ENCODE peak calls at places on chromosomes 2 and 18, in four cellular contexts. H is A549, E is GM12878, V is HepG2. A is an unnamed sample.

GRCh38 chr2:15547100-15547499 is 14.0 kb downstream of the NBAS start:
- DNase-seq in V (no peak), H (no peak), E (no peak), A (no peak)

GRCh38 chr18:39345321-39345720 is 1779.7 kb upstream of the CELF4 start:
- DNase-seq in E (no peak), V (no peak), H (no peak), A (no peak)

GRCh38 chr2:44955593-44956449 is 14.3 kb downstream of the SIX3 start:
- DNase-seq in E (no peak), V (peak), H (peak), A (peak)

GRCh38 chr2:20638646-20639430 is 12.1 kb downstream of the HS1BP3 start:
- DNase-seq in V (no peak), H (no peak), E (no peak), A (no peak)

GRCh38 chr18:11994346-11994707 is 13.0 kb downstream of the IMPA2 start:
- DNase-seq in H (peak), E (no peak), V (peak), A (no peak)

GRCh38 chr2:79040967-79041582 is 15.6 kb downstream of the REG3G start:
- DNase-seq in E (no peak), V (peak), H (no peak), A (no peak)

GRCh38 chr2:179532890-179533289 is 268.3 kb upstream of the SESTD1 start:
- DNase-seq in E (no peak), V (peak), H (no peak), A (no peak)

GRCh38 chr2:181471227-181471626 is 14.0 kb downstream of the ITGA4 start:
- DNase-seq in V (no peak), E (no peak), H (no peak), A (no peak)

GRCh38 chr2:106094101-106094860 is 99.8 kb downstream of the UXS1 start:
- DNase-seq in E (no peak), H (no peak), V (no peak), A (no peak)

GRCh38 chr2:186497928-186498327 is 11.9 kb downstream of the ZC3H15 start:
- DNase-seq in H (no peak), E (no peak), V (no peak), A (no peak)

GRCh38 chr2:156112323-156112722 is 220.2 kb downstream of the NR4A2 start:
- DNase-seq in H (no peak), V (no peak), E (no peak), A (no peak)

GRCh38 chr18:21914739-21915319 is 174.2 kb downstream of the MIB1 start:
- DNase-seq in E (no peak), V (peak), H (peak), A (peak)

GRCh38 chr2:10286216-10287037 is 16.3 kb upstream of the HPCAL1 start:
- DNase-seq in E (no peak), H (no peak), V (no peak), A (no peak)

GRCh38 chr18:13137939-13138821 is 80.4 kb upstream of the LDLRAD4 start:
- DNase-seq in E (peak), H (peak), V (peak), A (peak)

GRCh38 chr2:30298302-30298701 is 67.0 kb downstream of the LBH start:
- DNase-seq in E (no peak), V (no peak), H (no peak), A (no peak)

DNA sequence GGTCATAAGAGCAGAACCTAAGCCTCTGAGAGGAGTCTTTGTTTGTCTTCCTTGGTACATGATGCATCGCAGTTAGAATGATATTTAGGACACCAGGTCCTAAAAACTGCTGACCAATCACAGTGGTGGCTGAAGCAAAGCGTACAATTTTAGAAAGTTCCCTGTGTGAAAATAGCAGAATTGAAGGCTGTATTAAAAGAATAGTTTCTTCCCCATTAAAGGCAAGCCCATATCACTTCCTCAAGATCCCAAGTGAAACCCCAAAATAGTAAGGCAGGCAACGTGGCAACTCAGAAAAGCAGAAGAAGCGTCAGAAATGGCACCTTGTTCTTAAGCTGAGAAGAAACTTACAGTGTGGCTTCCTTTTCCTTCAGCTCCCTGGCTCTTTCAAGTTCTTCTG is 154.8 kb upstream of the PGAP1 start:
- DNase-seq in V (no peak), H (no peak), E (no peak), A (no peak)
- TF ChIP-seq POLR2AphosphoS2 in V (no peak), H (no peak), E (no peak), A (no peak)

GRCh38 chr2:95334916-95335641 is 37.9 kb downstream of the KCNIP3 start:
- DNase-seq in V (no peak), E (no peak), H (no peak), A (no peak)

GRCh38 chr2:95333888-95334338 is 36.8 kb downstream of the KCNIP3 start:
- DNase-seq in E (no peak), H (no peak), V (no peak), A (no peak)

GRCh38 chr2:95333056-95333455 is 35.9 kb downstream of the KCNIP3 start:
- DNase-seq in H (no peak), E (no peak), V (no peak), A (no peak)

GRCh38 chr2:95336408-95336807 is 39.3 kb downstream of the KCNIP3 start:
- DNase-seq in H (no peak), V (no peak), E (no peak), A (no peak)

GRCh38 chr2:95337829-95338228 is 40.7 kb downstream of the KCNIP3 start:
- DNase-seq in V (no peak), H (no peak), E (no peak), A (no peak)
- TF ChIP-seq POLR2AphosphoS2 in V (no peak), H (no peak), E (no peak), A (no peak)

DNA sequence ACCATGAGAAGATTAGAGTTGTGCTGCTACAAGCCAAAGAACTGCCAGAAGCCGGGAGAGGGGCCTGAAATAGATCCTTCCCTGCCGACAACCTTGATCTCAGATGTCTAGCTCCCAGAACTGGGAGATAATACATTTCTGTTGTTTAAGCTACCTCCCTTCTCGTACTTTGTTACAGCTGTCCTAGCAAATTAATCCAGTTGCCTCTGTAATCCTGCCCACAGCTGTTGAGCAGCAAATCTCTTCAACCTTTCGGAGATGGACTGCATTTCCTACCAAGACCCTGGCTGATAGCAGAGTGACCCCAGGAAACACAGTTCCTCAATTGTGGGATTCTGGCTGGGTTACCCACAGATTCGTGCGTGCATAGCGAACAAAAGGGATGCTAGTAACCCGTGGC is 2.6 kb upstream of the TBC1D8 start:
- DNase-seq in H (no peak), E (no peak), V (no peak), A (no peak)
- TF ChIP-seq POLR2AphosphoS2 in H (no peak), E (no peak), V (no peak), A (no peak)

GRCh38 chr2:85034158-85034557 is 63.2 kb downstream of the KCMF1 start:
- DNase-seq in H (no peak), V (no peak), E (no peak), A (no peak)

GRCh38 chr2:85037622-85038021 is 66.7 kb downstream of the KCMF1 start:
- DNase-seq in V (no peak), E (no peak), H (no peak), A (no peak)

GRCh38 chr2:85033388-85033787 is 62.4 kb downstream of the KCMF1 start:
- DNase-seq in V (no peak), H (no peak), E (no peak), A (no peak)

DNA sequence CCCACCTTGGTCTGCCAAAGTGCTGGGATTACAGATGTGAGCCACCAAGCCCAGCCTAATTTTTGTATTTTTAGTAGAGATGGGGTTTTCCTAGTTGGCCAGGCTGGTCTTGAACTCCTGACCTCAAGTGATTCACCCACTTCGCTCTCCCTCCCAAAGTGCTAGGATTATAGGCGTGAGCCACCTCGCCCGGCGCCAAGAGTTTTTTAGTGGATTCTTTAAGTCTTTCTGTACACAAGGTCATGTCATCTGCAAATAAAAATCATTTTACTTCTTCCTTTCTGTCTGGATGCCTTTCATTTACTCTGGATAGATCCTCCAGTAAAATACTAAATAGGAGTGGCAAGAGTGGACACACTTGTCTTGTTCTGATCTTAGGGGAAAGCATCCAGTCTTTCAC is 61.7 kb downstream of the KCMF1 start:
- DNase-seq in V (no peak), E (no peak), H (no peak), A (no peak)
- TF ChIP-seq POLR2AphosphoS2 in V (no peak), E (no peak), H (no peak), A (no peak)

GRCh38 chr2:100902833-100903405 is 83.0 kb downstream of the NPAS2 start:
- DNase-seq in V (peak), H (peak), E (no peak), A (no peak)
- TF ChIP-seq POLR2AphosphoS2 in V (no peak), H (no peak), E (no peak), A (no peak)

GRCh38 chr2:128560718-128561117 is 242.1 kb upstream of the HS6ST1 start:
- DNase-seq in H (no peak), V (no peak), E (no peak), A (no peak)
- TF ChIP-seq POLR2AphosphoS2 in H (no peak), V (no peak), E (no peak), A (no peak)

DNA sequence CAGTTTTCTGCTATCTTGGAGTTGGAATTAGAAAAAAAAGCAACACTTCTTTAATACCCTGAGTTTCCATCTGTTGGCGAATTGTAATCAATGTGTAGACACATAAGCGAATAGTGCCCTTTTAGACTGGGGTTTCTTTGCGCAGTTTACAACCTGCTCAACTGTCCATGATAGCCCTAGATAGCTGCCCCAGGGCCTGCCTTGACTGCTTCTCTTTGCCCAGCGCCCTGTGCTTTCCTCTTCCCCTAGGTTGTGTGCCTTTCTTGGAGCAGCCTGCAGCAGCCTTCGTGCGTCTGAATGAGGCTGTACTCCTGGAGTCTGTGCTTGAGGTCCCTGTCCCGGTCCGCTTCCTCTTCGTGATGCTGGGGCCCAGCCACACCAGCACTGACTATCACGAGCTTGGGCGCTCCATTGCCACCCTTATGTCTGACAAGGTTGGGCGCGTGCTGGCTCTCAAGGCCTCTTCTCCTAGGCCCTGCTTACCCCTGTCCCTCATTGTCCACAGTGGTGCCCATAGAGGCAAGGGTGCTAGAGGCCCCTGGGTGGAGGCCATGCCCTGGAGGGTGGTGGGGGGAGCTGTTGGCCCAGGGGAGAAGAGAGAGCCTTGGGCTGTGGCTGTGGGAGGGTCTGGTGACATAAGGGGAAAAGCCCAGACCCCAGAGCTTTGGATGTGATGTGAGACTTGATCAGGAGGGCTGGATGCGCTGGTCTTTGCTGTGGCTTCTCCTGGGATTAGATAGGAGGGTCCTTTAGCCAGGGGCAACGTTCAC is 6.9 kb downstream of the SLC4A3 start:
- DNase-seq in H (no peak), V (no peak), E (no peak), A (no peak)
- TF ChIP-seq POLR2AphosphoS2 in H (no peak), V (no peak), E (no peak), A (no peak)

GRCh38 chr2:182980652-182981051 is 57.6 kb downstream of the NCKAP1 start:
- DNase-seq in V (no peak), E (no peak), H (no peak), A (no peak)

GRCh38 chr2:182977463-182977862 is 60.8 kb downstream of the NCKAP1 start:
- DNase-seq in E (no peak), H (no peak), V (no peak), A (no peak)

GRCh38 chr2:182982934-182983333 is 55.3 kb downstream of the NCKAP1 start:
- DNase-seq in V (no peak), E (no peak), H (no peak), A (no peak)

GRCh38 chr2:182980115-182980514 is 58.1 kb downstream of the NCKAP1 start:
- DNase-seq in E (no peak), V (peak), H (peak), A (peak)
- TF ChIP-seq POLR2AphosphoS2 in E (no peak), V (no peak), H (no peak), A (no peak)

GRCh38 chr2:231464576-231465540 is 574 bp upstream of the NCL start:
- DNase-seq in E (no peak), V (peak), H (peak), A (peak)

GRCh38 chr2:231467016-231467545 is 2.8 kb upstream of the NCL start:
- DNase-seq in H (no peak), E (no peak), V (no peak), A (no peak)

GRCh38 chr2:231462729-231463465 is 1.4 kb downstream of the NCL start:
- DNase-seq in E (no peak), V (no peak), H (no peak), A (no peak)

GRCh38 chr2:231461516-231461971 is 2.7 kb downstream of the NCL start:
- DNase-seq in H (no peak), V (no peak), E (no peak), A (no peak)

DNA sequence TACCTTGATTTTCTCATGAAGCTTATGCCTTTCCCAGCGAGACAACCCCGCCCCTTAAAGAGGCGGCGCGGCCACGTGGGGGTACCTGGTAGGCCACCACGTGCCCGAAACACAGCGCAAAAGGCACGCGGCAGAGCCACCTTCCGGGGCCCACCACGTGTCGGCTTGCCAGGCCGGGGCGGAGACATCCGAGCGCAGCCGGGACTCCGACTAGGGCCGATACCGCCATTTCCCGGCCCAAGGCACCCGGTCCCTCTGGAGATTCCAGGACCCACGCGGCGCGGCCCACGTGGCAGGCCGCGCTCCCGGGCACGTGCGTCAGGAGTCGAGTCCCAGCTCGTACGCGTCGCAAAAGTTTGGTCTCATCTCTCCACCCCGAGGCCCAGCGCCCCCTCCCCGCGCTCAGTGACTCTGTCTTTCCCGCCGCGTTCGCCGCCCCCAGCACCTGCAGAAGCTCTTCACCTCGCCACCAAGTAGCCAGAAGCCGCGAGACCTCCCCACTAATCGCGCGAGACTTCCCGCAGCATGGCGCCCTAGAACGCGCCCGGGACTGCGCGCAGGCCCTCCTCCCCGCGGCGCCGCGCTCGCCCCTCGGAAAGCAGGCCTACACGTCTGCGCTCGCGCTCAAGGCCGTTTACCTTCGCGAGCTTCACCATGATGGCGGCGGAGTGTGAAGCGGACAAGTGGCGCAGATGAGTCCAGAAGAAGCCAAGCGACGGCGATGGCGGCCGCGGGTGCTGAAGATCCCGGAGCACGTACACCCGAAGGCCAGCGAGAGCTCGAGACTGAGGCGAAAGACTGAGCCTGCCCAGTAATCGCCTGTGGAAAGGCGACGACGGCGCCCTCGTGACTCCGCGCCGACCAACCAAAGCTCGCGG is at the start of gene NCL:
- DNase-seq in V (peak), H (peak), E (peak), A (peak)
- TF ChIP-seq POLR2AphosphoS2 in V (peak), H (no peak), E (peak), A (peak)

A was measured in K562.